ENCODE peak calls at places on chromosomes 3 and 15, in five cellular contexts. M is K562, L is SK-N-SH, C is A549, R is HCT116. G is an unnamed sample.

GRCh38 chr15:74403981-74404563 is 29.7 kb downstream of the SEMA7A start:
- DNase-seq in C (no peak), L (no peak), R (no peak), M (no peak), G (no peak)

GRCh38 chr3:185236969-185237368 is 16.9 kb downstream of the EHHADH start:
- DNase-seq in M (no peak), L (no peak), C (no peak), R (no peak), G (no peak)

GRCh38 chr3:71389911-71390573 is 193.5 kb downstream of the FOXP1 start:
- DNase-seq in M (no peak), L (no peak), R (no peak), C (peak; percentile 41), G (peak; percentile 95)

GRCh38 chr3:182618981-182619591 is 174.2 kb upstream of the ATP11B start:
- DNase-seq in M (no peak), C (no peak), R (peak; percentile 59), L (no peak), G (no peak)

GRCh38 chr3:52471371-52472238 is 16.2 kb downstream of the NISCH start:
- DNase-seq in C (peak; percentile 46), M (no peak), L (peak; percentile 83), R (no peak), G (peak; percentile 74)

GRCh38 chr3:4720316-4721075 is 227.3 kb downstream of the ITPR1 start:
- DNase-seq in C (peak; percentile 86), R (peak; percentile 60), M (peak; percentile 77), L (no peak), G (peak; percentile 75)

GRCh38 chr3:36943601-36944000 is 1.3 kb downstream of the TRANK1 start:
- DNase-seq in C (no peak), L (no peak), R (no peak), M (no peak), G (no peak)

GRCh38 chr15:72368895-72369294 is 6.9 kb downstream of the HEXA start:
- DNase-seq in L (no peak), R (no peak), C (no peak), M (no peak), G (no peak)

GRCh38 chr3:64530434-64531049 is 157.3 kb downstream of the ADAMTS9 start:
- DNase-seq in R (peak; percentile 21), M (peak; percentile 49), L (peak; percentile 49), C (peak; percentile 16), G (peak; percentile 59)

GRCh38 chr15:74441248-74441939 is 7.6 kb upstream of the SEMA7A start:
- DNase-seq in L (no peak), C (no peak), R (no peak), M (no peak), G (no peak)

GRCh38 chr15:84108725-84109124 is 126.8 kb upstream of the GOLGA6L4 start:
- DNase-seq in M (no peak), R (peak; percentile 27), C (peak; percentile 26), L (no peak), G (no peak)
- TF ChIP-seq MAX in M (no peak), R (no peak), C (no peak), L (no peak), G (no peak)

GRCh38 chr3:31533169-31533870 is 595 bp downstream of the STT3B start:
- DNase-seq in M (peak; percentile 56), L (peak; percentile 71), C (peak; percentile 29), R (no peak), G (peak; percentile 34)
- TF ChIP-seq CTCF in M (peak; percentile 28), L (peak; percentile 34), C (no peak), R (no peak), G (no peak)

DNA sequence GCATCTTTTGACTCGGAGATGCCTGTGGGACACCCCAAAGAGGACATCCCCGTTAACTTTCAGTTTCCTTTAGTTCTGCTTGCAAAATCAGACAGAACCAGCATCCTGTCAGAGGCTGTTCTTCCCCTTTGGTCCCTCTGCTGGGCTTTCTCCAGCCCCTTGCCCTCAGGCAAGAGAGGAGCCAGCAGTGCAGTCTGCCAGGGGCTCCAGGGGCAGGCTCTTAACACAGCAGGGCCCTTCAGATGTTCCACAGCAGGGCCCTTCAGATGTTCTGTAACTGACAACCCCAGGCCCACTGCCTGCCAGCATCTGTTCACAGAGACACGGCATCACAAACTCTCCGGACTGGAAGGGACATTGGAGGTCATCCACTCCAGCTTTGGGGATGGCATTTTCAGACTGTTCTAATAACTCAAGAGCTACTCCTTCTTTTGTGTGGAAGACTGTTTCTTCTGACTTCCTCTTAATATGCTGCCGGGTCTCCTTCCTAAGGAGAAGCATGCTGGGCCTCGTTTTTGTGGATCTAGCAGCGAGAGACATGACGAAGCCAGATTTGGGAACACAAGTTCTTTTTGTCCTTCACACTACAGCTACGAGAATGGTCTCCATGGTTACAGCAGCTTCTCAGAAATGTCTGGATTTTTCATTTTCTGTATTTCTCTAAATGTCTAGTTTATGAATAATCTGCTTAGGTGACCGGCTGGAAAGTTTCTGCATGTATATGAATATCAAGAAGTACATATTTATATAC is 51.8 kb downstream of the KY start:
- DNase-seq in L (no peak), M (no peak), C (no peak), R (no peak), G (no peak)
- H3K4me1 ChIP-seq in L (peaks cover 21% of the 10 kb centered on the region), M (no peaks in the 10 kb centered on the region), C (no peaks in the 10 kb centered on the region), R (no peaks in the 10 kb centered on the region), G (no peaks in the 10 kb centered on the region)

GRCh38 chr3:97988784-97989568 is 16.7 kb upstream of the RIOX2 start:
- DNase-seq in C (no peak), M (no peak), L (no peak), R (no peak), G (no peak)

GRCh38 chr3:97979610-97980009 is 7.4 kb upstream of the RIOX2 start:
- DNase-seq in M (no peak), C (peak; percentile 4), R (no peak), L (peak; percentile 18), G (no peak)

GRCh38 chr3:97981886-97982285 is 9.7 kb upstream of the RIOX2 start:
- DNase-seq in M (no peak), C (no peak), R (no peak), L (no peak), G (peak; percentile 64)

GRCh38 chr3:97984061-97984460 is 11.8 kb upstream of the RIOX2 start:
- DNase-seq in L (no peak), M (no peak), R (no peak), C (no peak), G (no peak)
- TF ChIP-seq MAX in L (no peak), M (no peak), R (no peak), C (no peak), G (no peak)

GRCh38 chr15:57003418-57003817 is 85.0 kb downstream of the TCF12 start:
- DNase-seq in M (no peak), R (no peak), C (peak; percentile 65), L (no peak), G (peak; percentile 42)

GRCh38 chr15:57010724-57011123 is 92.3 kb downstream of the TCF12 start:
- DNase-seq in L (no peak), R (no peak), C (no peak), M (no peak), G (no peak)

GRCh38 chr15:57005244-57005643 is 86.8 kb downstream of the TCF12 start:
- DNase-seq in M (no peak), R (no peak), L (no peak), C (no peak), G (no peak)
- TF ChIP-seq CTCF in M (no peak), R (no peak), L (no peak), C (no peak), G (no peak)

G was measured in endothelial cell of umbilical vein.